ENCODE peak calls at places on chromosomes 12 and 14, in six cellular contexts. P is CD8-positive, alpha-beta T cell; J is foreskin fibroblast; H is neural crest cell; A is GM13977; R is MM.1S. Y is an unnamed sample.

GRCh38 chr14:65070710-65071033 is 31.6 kb downstream of the MAX start:
- DNase-seq in P (no peak), J (no peak), H (no peak), A (no peak), R (peak), Y (no peak)

GRCh38 chr12:53939141-53940108 is 794 bp downstream of the HOXC13 start:
- DNase-seq in P (no peak), J (peak), H (no peak), A (no peak), R (no peak), Y (peak)

GRCh38 chr12:123167329-123167728 is 16.4 kb upstream of the PITPNM2 start:
- DNase-seq in P (no peak), J (no peak), H (no peak), A (no peak), R (no peak), Y (no peak)

GRCh38 chr14:67566908-67567307 is 33.2 kb downstream of the PIGH start:
- DNase-seq in P (no peak), J (peak), H (no peak), A (no peak), R (no peak), Y (peak)

GRCh38 chr12:6899837-6900519 is 4.6 kb upstream of the LRRC23 start:
- DNase-seq in P (no peak), J (peak), H (no peak), A (no peak), R (no peak), Y (no peak)

GRCh38 chr12:13241833-13242232 is 45.3 kb downstream of the EMP1 start:
- DNase-seq in P (no peak), J (peak), H (no peak), A (no peak), R (no peak), Y (peak)

GRCh38 chr14:60514378-60515243 is 5.7 kb downstream of the SIX6 start:
- DNase-seq in P (no peak), J (peak), H (peak), A (peak), R (no peak), Y (no peak)

GRCh38 chr14:101451166-101451565 is 110.1 kb upstream of the DIO3 start:
- DNase-seq in P (no peak), J (no peak), H (no peak), A (no peak), R (no peak), Y (no peak)

GRCh38 chr12:65926119-65927004 is 102.1 kb downstream of the HMGA2 start:
- DNase-seq in P (no peak), J (no peak), H (no peak), A (no peak), R (no peak), Y (no peak)

GRCh38 chr14:99356031-99356430 is 84.0 kb upstream of the BCL11B start:
- DNase-seq in P (no peak), J (no peak), H (no peak), A (no peak), R (no peak), Y (no peak)

GRCh38 chr12:122946690-122947271 is 19.5 kb downstream of the ABCB9 start:
- DNase-seq in P (peak), J (peak), H (no peak), A (peak), R (no peak), Y (peak)

GRCh38 chr14:62118461-62118860 is 356.2 kb downstream of the SNAPC1 start:
- DNase-seq in P (no peak), J (no peak), H (no peak), A (no peak), R (no peak), Y (peak)

GRCh38 chr14:34018564-34019244 is 67.8 kb upstream of the EGLN3 start:
- DNase-seq in P (no peak), J (no peak), H (no peak), A (peak), R (no peak), Y (no peak)

GRCh38 chr12:122182887-122183587 is at the start of gene LRRC43:
- DNase-seq in P (no peak), J (peak), H (peak), A (peak), R (no peak), Y (peak)

GRCh38 chr12:4806439-4807115 is 86.4 kb downstream of the GALNT8 start:
- DNase-seq in P (no peak), J (no peak), H (no peak), A (no peak), R (no peak), Y (peak)

GRCh38 chr14:91693342-91693741 is 38.5 kb downstream of the CATSPERB start:
- DNase-seq in P (no peak), J (peak), H (no peak), A (no peak), R (no peak), Y (peak)

GRCh38 chr12:58537278-58537677 is 383.0 kb downstream of the LRIG3 start:
- DNase-seq in P (no peak), J (peak), H (no peak), A (no peak), R (no peak), Y (peak)

GRCh38 chr12:59736359-59736758 is 140.5 kb downstream of the SLC16A7 start:
- DNase-seq in P (no peak), J (no peak), H (no peak), A (no peak), R (no peak), Y (no peak)

GRCh38 chr12:68007023-68007422 is 17.8 kb downstream of the IFNG-AS1 start:
- DNase-seq in P (no peak), J (peak), H (no peak), A (no peak), R (no peak), Y (peak)

GRCh38 chr12:14238224-14238792 is 127.2 kb upstream of the ATF7IP start:
- DNase-seq in P (no peak), J (peak), H (no peak), A (no peak), R (peak), Y (peak)

GRCh38 chr12:49832836-49833421 is 4.7 kb upstream of the NCKAP5L start:
- DNase-seq in P (no peak), J (peak), H (no peak), A (no peak), R (no peak), Y (peak)

GRCh38 chr12:77685112-77685511 is 145.6 kb upstream of the NAV3 start:
- DNase-seq in P (no peak), J (peak), H (peak), A (peak), R (peak), Y (peak)

DNA sequence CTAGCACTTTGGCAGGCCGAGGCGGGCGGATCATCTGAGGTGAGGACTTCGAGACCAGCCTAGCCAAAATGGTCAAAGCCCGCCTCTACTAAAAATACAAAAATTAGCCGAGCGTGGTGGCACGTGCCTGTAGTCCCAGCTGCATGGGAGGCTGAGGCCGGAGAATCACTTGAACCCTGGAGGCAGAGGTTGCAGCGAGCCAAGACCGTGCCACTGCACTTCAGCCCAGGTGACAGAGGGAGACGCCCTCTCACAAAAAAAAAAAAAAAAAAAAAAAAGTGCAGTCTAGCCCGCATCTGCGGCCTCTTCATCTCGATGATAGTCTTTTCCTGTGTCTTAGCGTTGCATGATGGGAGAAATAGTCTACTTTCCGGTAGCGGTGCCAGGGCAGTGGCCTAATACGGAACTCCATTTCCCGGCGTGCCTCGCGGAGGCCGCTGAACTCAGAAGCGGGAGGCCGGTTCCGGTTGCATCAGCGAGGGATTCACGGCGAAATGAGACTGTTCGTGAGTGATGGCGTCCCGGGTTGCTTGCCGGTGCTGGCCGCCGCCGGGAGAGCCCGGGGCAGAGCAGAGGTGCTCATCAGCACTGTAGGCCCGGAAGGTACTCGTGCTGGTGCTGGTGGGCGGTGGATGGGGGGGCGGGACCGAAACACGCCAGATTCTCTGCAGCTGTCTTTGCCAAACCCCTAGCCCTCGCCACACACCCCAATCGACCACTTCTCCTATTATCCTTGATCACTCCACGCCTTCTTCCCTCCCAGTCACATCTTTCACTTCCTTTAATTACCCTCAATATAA is at the start of gene MARS1:
- DNase-seq in P (peak), J (peak), H (peak), A (peak), R (peak), Y (peak)
- TF ChIP-seq CTCF in P (no peak), J (no peak), H (no peak), A (peak), R (peak), Y (no peak)

GRCh38 chr12:111599459-111600295 is 562 bp upstream of the ATXN2 start:
- DNase-seq in P (peak), J (peak), H (peak), A (peak), R (peak), Y (peak)
- TF ChIP-seq CTCF in P (no peak), J (no peak), H (no peak), A (no peak), R (no peak), Y (no peak)

GRCh38 chr12:40262657-40263056 is 37.9 kb downstream of the LRRK2 start:
- DNase-seq in P (no peak), J (no peak), H (no peak), A (peak), R (no peak), Y (no peak)
- TF ChIP-seq CTCF in P (no peak), J (no peak), H (no peak), A (no peak), R (no peak), Y (no peak)

DNA sequence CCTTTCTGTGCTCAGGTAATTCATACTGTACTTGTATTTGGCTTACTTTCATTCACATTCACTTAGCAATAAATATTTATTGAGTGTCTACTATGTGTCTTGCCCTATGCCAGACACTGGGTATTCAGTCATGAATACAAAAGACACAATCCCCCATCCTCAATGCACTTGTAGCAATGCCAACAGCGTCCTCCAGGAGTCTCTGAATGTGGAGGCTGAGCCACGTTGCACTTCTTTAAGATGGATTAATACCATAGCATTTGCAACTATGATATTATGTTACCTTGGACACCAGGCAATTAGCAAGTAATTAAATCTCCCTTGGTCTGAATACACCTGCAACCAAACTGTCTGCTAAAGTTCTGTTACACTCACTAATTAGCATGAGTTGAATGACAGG is 58.8 kb downstream of the OTX2 start:
- DNase-seq in P (no peak), J (no peak), H (no peak), A (no peak), R (no peak), Y (no peak)
- TF ChIP-seq CTCF in P (no peak), J (no peak), H (peak), A (no peak), R (no peak), Y (no peak)